ENCODE peak calls at places on chromosomes 3 and 15, in seven cellular contexts. G, M, O, E, H, W and I are unnamed samples.

GRCh38 chr15:29045717-29046116 is 159.9 kb downstream of the APBA2 start:
- DNase-seq in G (no peak), W (no peak), O (no peak), H (no peak), M (peak), E (no peak), I (no peak)

GRCh38 chr3:181721369-181721768 is 9.6 kb downstream of the SOX2 start:
- DNase-seq in M (no peak), W (no peak), G (no peak), E (no peak), O (no peak), H (no peak), I (no peak)

GRCh38 chr3:15356186-15356585 is 23.8 kb upstream of the SH3BP5 start:
- DNase-seq in O (no peak), W (no peak), H (no peak), M (peak), E (no peak), G (no peak), I (no peak)

GRCh38 chr3:136332776-136333175 is 82.6 kb downstream of the PCCB start:
- DNase-seq in E (no peak), M (peak), H (peak), G (no peak), W (no peak), O (peak), I (peak)

GRCh38 chr3:150255416-150255815 is 152.7 kb upstream of the TSC22D2 start:
- DNase-seq in W (no peak), G (peak), E (no peak), H (no peak), M (no peak), O (peak), I (peak)

GRCh38 chr15:42107483-42107882 is 13.1 kb upstream of the PLA2G4D start:
- DNase-seq in M (no peak), G (peak), O (no peak), W (no peak), H (no peak), E (peak), I (no peak)

GRCh38 chr15:45458746-45459403 is 63.7 kb downstream of the SLC30A4 start:
- DNase-seq in E (peak), G (no peak), W (peak), M (peak), O (peak), H (peak), I (peak)

GRCh38 chr3:16071246-16071645 is 103.2 kb upstream of the GALNT15 start:
- DNase-seq in E (peak), O (no peak), G (no peak), H (no peak), W (no peak), M (no peak), I (no peak)

GRCh38 chr3:32313169-32313568 is 74.7 kb downstream of the CMTM8 start:
- DNase-seq in M (no peak), H (no peak), G (no peak), W (no peak), E (no peak), O (no peak), I (no peak)

GRCh38 chr15:57865294-57865693 is 158.8 kb downstream of the POLR2M start:
- DNase-seq in W (no peak), H (no peak), O (no peak), E (no peak), M (no peak), G (no peak), I (no peak)

GRCh38 chr3:11720220-11721113 is 76.8 kb upstream of the VGLL4 start:
- DNase-seq in W (no peak), O (peak), M (peak), G (no peak), H (peak), E (peak), I (peak)

GRCh38 chr15:47184003-47184404 is 533.3 kb upstream of the SEMA6D start:
- DNase-seq in G (peak), E (no peak), W (no peak), O (no peak), M (no peak), H (no peak), I (no peak)

GRCh38 chr15:49646891-49647290 is 26.0 kb downstream of the DTWD1 start:
- DNase-seq in E (no peak), M (peak), H (no peak), W (no peak), O (no peak), G (no peak), I (no peak)

GRCh38 chr3:128590948-128591347 is 59.7 kb downstream of the RPN1 start:
- DNase-seq in H (no peak), E (no peak), M (no peak), O (no peak), W (no peak), G (no peak), I (no peak)

GRCh38 chr15:64532921-64533320 is 72.5 kb downstream of the ZNF609 start:
- DNase-seq in H (no peak), O (no peak), M (no peak), W (no peak), E (no peak), G (no peak), I (no peak)

GRCh38 chr3:170809975-170810357 is 60.0 kb downstream of the RPL22L1 start:
- DNase-seq in O (peak), W (no peak), H (no peak), G (no peak), E (no peak), M (peak), I (no peak)

GRCh38 chr3:32399030-32399620 is 7.5 kb downstream of the CMTM7 start:
- DNase-seq in E (peak), G (peak), H (no peak), W (no peak), M (peak), O (peak), I (no peak)